ENCODE peak calls at places on chromosomes 12 and 14, in seven cellular contexts. L is stomach, E is A549, G is OCI-LY7, D is upper lobe of right lung, Z is HL-60, N is psoas muscle. U is an unnamed sample.

GRCh38 chr14:90721619-90722305 is 94.5 kb downstream of the TTC7B start:
- DNase-seq in L (no peak), E (no peak), G (no peak), D (no peak), Z (no peak), N (peak), U (no peak)

GRCh38 chr14:81423504-81423903 is 23.4 kb upstream of the STON2 start:
- DNase-seq in L (no peak), E (no peak), G (no peak), D (no peak), Z (no peak), N (peak), U (no peak)

GRCh38 chr12:69107541-69107940 is 131.8 kb upstream of the CPSF6 start:
- DNase-seq in L (no peak), E (no peak), G (no peak), D (no peak), Z (no peak), N (no peak), U (no peak)

GRCh38 chr12:111685322-111685810 is 390 bp downstream of the BRAP start:
- DNase-seq in L (no peak), E (no peak), G (peak), D (no peak), Z (no peak), N (no peak), U (no peak)

GRCh38 chr12:67096533-67097318 is 172.4 kb upstream of the CAND1 start:
- DNase-seq in L (no peak), E (no peak), G (no peak), D (no peak), Z (no peak), N (no peak), U (no peak)

GRCh38 chr14:55129086-55129427 is at the start of gene LGALS3:
- DNase-seq in L (peak), E (peak), G (no peak), D (peak), Z (no peak), N (peak), U (peak)

GRCh38 chr12:112107306-112107705 is 1.3 kb downstream of the NAA25 start:
- DNase-seq in L (no peak), E (no peak), G (no peak), D (no peak), Z (no peak), N (no peak), U (no peak)

GRCh38 chr12:32296541-32296940 is 102.8 kb upstream of the FGD4 start:
- DNase-seq in L (no peak), E (peak), G (no peak), D (no peak), Z (no peak), N (no peak), U (no peak)

GRCh38 chr14:103112488-103113243 is 10.6 kb upstream of the TNFAIP2 start:
- DNase-seq in L (no peak), E (no peak), G (no peak), D (no peak), Z (no peak), N (no peak), U (no peak)

GRCh38 chr14:63051966-63052365 is 6.7 kb upstream of the KCNH5 start:
- DNase-seq in L (no peak), E (no peak), G (no peak), D (no peak), Z (no peak), N (no peak), U (no peak)

GRCh38 chr14:105315211-105315721 is 718 bp downstream of the PACS2 start:
- DNase-seq in L (peak), E (peak), G (peak), D (peak), Z (no peak), N (peak), U (peak)

GRCh38 chr12:56157201-56158028 is 744 bp upstream of the MYL6 start:
- DNase-seq in L (peak), E (peak), G (peak), D (peak), Z (peak), N (peak), U (peak)

GRCh38 chr12:20004951-20005350 is 363.4 kb upstream of the PDE3A start:
- DNase-seq in L (no peak), E (no peak), G (no peak), D (no peak), Z (no peak), N (no peak), U (no peak)

GRCh38 chr14:105419055-105419304 is 647 bp upstream of the MTA1 start:
- DNase-seq in L (no peak), E (no peak), G (no peak), D (no peak), Z (no peak), N (no peak), U (no peak)

GRCh38 chr12:48996794-48997718 is 2.1 kb downstream of the DDN start:
- DNase-seq in L (peak), E (peak), G (peak), D (peak), Z (no peak), N (peak), U (peak)

GRCh38 chr14:90820958-90821357 is 4.7 kb upstream of the TTC7B start:
- DNase-seq in L (peak), E (no peak), G (no peak), D (no peak), Z (peak), N (no peak), U (no peak)

GRCh38 chr12:79778802-79779201 is 88.0 kb upstream of the PAWR start:
- DNase-seq in L (no peak), E (no peak), G (no peak), D (no peak), Z (no peak), N (no peak), U (no peak)

GRCh38 chr14:92105845-92106094 is 612 bp downstream of the ATXN3 start:
- DNase-seq in L (peak), E (no peak), G (peak), D (peak), Z (peak), N (peak), U (peak)

GRCh38 chr12:106084048-106084671 is 54.6 kb downstream of the NUAK1 start:
- DNase-seq in L (no peak), E (peak), G (no peak), D (no peak), Z (no peak), N (no peak), U (no peak)

GRCh38 chr12:113912761-113913295 is 53.3 kb downstream of the RBM19 start:
- DNase-seq in L (peak), E (peak), G (peak), D (peak), Z (peak), N (peak), U (peak)

GRCh38 chr12:125151284-125151683 is 86.0 kb downstream of the AACS start:
- DNase-seq in L (no peak), E (no peak), G (no peak), D (no peak), Z (no peak), N (no peak), U (no peak)

GRCh38 chr12:82883396-82884360 is 197.0 kb downstream of the TMTC2 start:
- DNase-seq in L (no peak), E (no peak), G (no peak), D (no peak), Z (no peak), N (no peak), U (no peak)

GRCh38 chr12:56084958-56085543 is 5.1 kb downstream of the ERBB3 start:
- DNase-seq in L (peak), E (peak), G (peak), D (no peak), Z (no peak), N (no peak), U (no peak)

GRCh38 chr12:47366203-47366978 is 286.6 kb upstream of the AMIGO2 start:
- DNase-seq in L (no peak), E (no peak), G (no peak), D (no peak), Z (no peak), N (no peak), U (no peak)

GRCh38 chr12:47364251-47364650 is 284.5 kb upstream of the AMIGO2 start:
- DNase-seq in L (no peak), E (no peak), G (no peak), D (no peak), Z (no peak), N (no peak), U (no peak)

GRCh38 chr12:47362131-47362686 is 282.4 kb upstream of the AMIGO2 start:
- DNase-seq in L (no peak), E (no peak), G (no peak), D (no peak), Z (no peak), N (no peak), U (no peak)

GRCh38 chr12:47360771-47361388 is 281.1 kb upstream of the AMIGO2 start:
- DNase-seq in L (no peak), E (no peak), G (peak), D (no peak), Z (peak), N (no peak), U (no peak)

GRCh38 chr12:47361389-47362031 is 281.8 kb upstream of the AMIGO2 start:
- DNase-seq in L (no peak), E (no peak), G (peak), D (no peak), Z (no peak), N (no peak), U (no peak)
- H3K27ac ChIP-seq in L (peak), E (peak), G (peak), D (peak), Z (no peak), N (peak), U (peak)

GRCh38 chr12:104710940-104711725 is 247.0 kb downstream of the SLC41A2 start:
- DNase-seq in L (no peak), E (no peak), G (no peak), D (no peak), Z (no peak), N (no peak), U (no peak)

GRCh38 chr12:104712477-104712876 is 245.6 kb downstream of the SLC41A2 start:
- DNase-seq in L (no peak), E (no peak), G (no peak), D (no peak), Z (no peak), N (no peak), U (no peak)

GRCh38 chr12:104708891-104709290 is 249.2 kb downstream of the SLC41A2 start:
- DNase-seq in L (no peak), E (no peak), G (no peak), D (no peak), Z (no peak), N (no peak), U (no peak)

GRCh38 chr12:104707794-104708558 is 250.1 kb downstream of the SLC41A2 start:
- DNase-seq in L (no peak), E (no peak), G (no peak), D (no peak), Z (no peak), N (no peak), U (no peak)

DNA sequence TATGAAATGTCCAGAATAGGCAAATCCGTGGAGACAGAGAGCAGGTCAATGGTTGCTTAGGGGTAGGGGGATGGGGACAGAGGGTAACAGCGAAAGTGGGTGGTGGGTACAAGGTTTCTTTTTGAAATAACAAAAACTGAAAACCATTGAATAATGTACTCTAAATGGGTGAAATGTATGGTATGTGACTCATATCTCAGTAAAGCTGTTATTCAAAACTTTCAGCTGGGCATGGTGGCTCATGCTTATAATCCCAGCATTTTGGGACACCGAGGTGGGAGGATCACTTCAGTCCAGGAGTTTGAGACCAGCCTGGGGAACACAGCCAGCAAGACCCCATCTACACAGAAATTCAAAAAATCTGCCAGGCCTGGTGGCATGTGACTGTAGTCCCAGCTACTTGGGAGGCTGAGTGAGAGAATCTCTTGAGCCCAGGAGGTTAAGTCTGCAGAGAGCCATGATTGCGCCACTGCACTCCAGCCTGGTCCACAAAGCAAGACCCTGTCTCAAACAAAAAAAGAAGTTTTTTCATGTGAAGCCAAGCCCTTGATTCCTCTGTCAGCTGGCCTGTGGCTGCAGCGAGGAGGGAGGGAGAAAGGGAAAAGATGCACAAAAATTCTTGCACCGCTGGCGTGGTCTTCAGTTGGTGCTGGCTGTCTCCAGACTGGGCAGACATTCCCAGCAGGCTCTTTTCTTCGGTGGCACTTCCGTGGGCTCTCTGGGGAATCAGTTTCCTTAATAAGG is 248.2 kb downstream of the SLC41A2 start:
- DNase-seq in L (no peak), E (no peak), G (no peak), D (no peak), Z (no peak), N (no peak), U (no peak)
- H3K27ac ChIP-seq in L (no peak), E (peak), G (no peak), D (peak), Z (no peak), N (no peak), U (no peak)

DNA sequence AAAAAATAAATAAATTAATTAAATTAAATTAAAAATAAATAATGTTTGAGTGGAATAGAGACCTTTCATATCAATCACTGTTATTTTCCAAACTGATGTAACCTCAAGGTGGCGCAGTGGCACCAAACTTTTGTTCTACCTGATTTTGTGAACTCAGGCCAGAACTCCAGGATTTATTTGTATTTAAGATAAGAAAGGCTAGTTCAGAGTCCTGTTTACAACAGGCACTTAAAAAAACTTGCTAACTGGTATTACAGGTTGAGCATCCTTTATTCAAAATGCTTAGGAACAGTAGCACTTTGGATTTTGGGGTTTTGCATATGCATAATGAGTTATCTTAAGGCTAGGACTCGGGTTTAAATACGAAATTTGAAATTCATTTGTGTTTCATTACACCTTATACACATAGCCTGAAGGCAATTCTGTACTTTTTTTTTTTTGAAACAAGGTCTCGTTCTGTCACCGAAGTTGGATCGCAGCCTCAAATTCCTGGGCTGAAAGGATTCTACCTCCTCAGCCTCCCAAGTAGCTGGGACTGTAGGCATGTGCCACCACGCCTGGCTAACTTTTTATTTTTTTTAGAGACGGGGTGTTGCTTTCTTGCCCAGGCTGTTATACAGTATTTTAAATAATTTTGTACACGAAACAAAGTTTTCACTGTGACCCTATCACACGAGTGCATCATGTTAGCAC is 32.4 kb downstream of the YY1 start:
- DNase-seq in L (peak), E (no peak), G (peak), D (no peak), Z (no peak), N (no peak), U (peak)
- H3K27ac ChIP-seq in L (no peak), E (no peak), G (no peak), D (no peak), Z (no peak), N (no peak), U (peak)

GRCh38 chr14:99230271-99231141 is 41.5 kb downstream of the BCL11B start:
- DNase-seq in L (no peak), E (no peak), G (no peak), D (no peak), Z (no peak), N (no peak), U (peak)

GRCh38 chr14:99233222-99234035 is 38.6 kb downstream of the BCL11B start:
- DNase-seq in L (no peak), E (no peak), G (no peak), D (no peak), Z (no peak), N (no peak), U (no peak)

GRCh38 chr14:99232406-99233214 is 39.4 kb downstream of the BCL11B start:
- DNase-seq in L (no peak), E (no peak), G (no peak), D (no peak), Z (no peak), N (no peak), U (no peak)

GRCh38 chr14:99231181-99231849 is 40.7 kb downstream of the BCL11B start:
- DNase-seq in L (no peak), E (no peak), G (no peak), D (no peak), Z (no peak), N (no peak), U (peak)

DNA sequence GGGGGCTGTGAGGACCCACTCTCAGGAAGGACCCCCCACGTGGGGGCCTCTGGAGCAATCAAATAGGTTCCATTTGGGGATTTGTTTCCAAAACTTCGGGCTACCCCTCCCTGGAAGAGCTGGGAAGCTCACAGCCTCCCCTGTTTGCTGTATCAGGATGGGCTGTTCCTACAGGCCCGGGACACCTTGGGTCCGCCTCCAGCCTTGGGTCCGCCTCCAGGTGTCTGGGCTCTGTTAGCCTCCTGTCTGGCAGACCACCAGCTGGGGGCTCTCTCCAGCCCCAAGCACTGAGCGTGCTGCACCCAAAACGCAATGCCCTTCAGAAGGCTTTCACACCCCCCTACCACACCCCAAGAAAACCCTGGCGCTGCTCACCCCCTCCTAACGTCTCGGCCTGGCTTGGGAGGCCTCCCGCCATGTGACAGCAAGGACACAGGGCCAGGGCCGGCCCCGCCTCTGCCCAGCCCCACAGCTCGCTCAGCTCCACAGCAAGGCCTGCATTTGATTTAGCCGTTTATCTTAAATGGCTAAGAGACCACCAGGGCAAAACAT is 40.1 kb downstream of the BCL11B start:
- DNase-seq in L (no peak), E (no peak), G (no peak), D (no peak), Z (no peak), N (no peak), U (peak)
- H3K27ac ChIP-seq in L (no peak), E (no peak), G (no peak), D (no peak), Z (no peak), N (no peak), U (peak)